ENCODE peak calls at places on chromosomes 4 and X, in seven cellular contexts. One of them, this sample, is unnamed.

GRCh38 chrX:38175140-38175539 is 45.5 kb downstream of the SRPX start:
- DNase-seq in IMR-90: peak
- DNase-seq in mesenchymal stem cell: peak
- DNase-seq in H1: peak
- DNase-seq in trophoblast cell: peak
- DNase-seq in mesendoderm: peak
- DNase-seq in H9: peak
- DNase-seq in this sample: peak

GRCh38 chrX:44317196-44317595 is 26.3 kb downstream of the EFHC2 start:
- DNase-seq in H1: no peak
- DNase-seq in trophoblast cell: no peak
- DNase-seq in H9: no peak
- DNase-seq in mesenchymal stem cell: no peak
- DNase-seq in mesendoderm: no peak
- DNase-seq in IMR-90: no peak
- DNase-seq in this sample: no peak

GRCh38 chrX:109475174-109475891 is 6.6 kb downstream of the GUCY2F start:
- DNase-seq in mesenchymal stem cell: peak
- DNase-seq in H9: peak
- DNase-seq in IMR-90: peak
- DNase-seq in H1: peak
- DNase-seq in mesendoderm: peak
- DNase-seq in trophoblast cell: peak
- DNase-seq in this sample: peak

GRCh38 chrX:150366951-150367545 is 3.9 kb downstream of the MAMLD1 start:
- DNase-seq in mesenchymal stem cell: peak
- DNase-seq in IMR-90: peak
- DNase-seq in H1: no peak
- DNase-seq in H9: peak
- DNase-seq in trophoblast cell: no peak
- DNase-seq in mesendoderm: no peak
- DNase-seq in this sample: no peak

GRCh38 chr4:18689308-18689915 is 667.9 kb upstream of the LCORL start:
- DNase-seq in trophoblast cell: peak
- DNase-seq in mesendoderm: peak
- DNase-seq in mesenchymal stem cell: peak
- DNase-seq in H9: peak
- DNase-seq in H1: peak
- DNase-seq in IMR-90: peak
- DNase-seq in this sample: peak

GRCh38 chrX:46710927-46711623 is 47.8 kb downstream of the SLC9A7 start:
- DNase-seq in mesenchymal stem cell: no peak
- DNase-seq in IMR-90: no peak
- DNase-seq in H9: no peak
- DNase-seq in trophoblast cell: no peak
- DNase-seq in H1: no peak
- DNase-seq in mesendoderm: no peak
- DNase-seq in this sample: no peak

GRCh38 chr4:91448668-91449330 is 855.0 kb upstream of the GRID2 start:
- DNase-seq in H1: no peak
- DNase-seq in mesendoderm: peak
- DNase-seq in mesenchymal stem cell: peak
- DNase-seq in H9: no peak
- DNase-seq in trophoblast cell: no peak
- DNase-seq in IMR-90: no peak
- DNase-seq in this sample: no peak

GRCh38 chr4:41281038-41281634 is 24.4 kb downstream of the UCHL1 start:
- DNase-seq in mesendoderm: peak
- DNase-seq in IMR-90: peak
- DNase-seq in trophoblast cell: peak
- DNase-seq in H9: peak
- DNase-seq in mesenchymal stem cell: peak
- DNase-seq in H1: no peak
- DNase-seq in this sample: peak

GRCh38 chr4:168724960-168725359 is 228.1 kb downstream of the PALLD start:
- DNase-seq in trophoblast cell: no peak
- DNase-seq in H9: no peak
- DNase-seq in mesendoderm: peak
- DNase-seq in mesenchymal stem cell: no peak
- DNase-seq in IMR-90: peak
- DNase-seq in H1: no peak
- DNase-seq in this sample: no peak

GRCh38 chrX:31227250-31227649 is 155.4 kb upstream of the FTHL17 start:
- DNase-seq in mesenchymal stem cell: no peak
- DNase-seq in trophoblast cell: peak
- DNase-seq in IMR-90: peak
- DNase-seq in mesendoderm: no peak
- DNase-seq in H9: no peak
- DNase-seq in H1: no peak
- DNase-seq in this sample: no peak

GRCh38 chr4:114316789-114317188 is 281.8 kb upstream of the UGT8 start:
- DNase-seq in H9: no peak
- DNase-seq in IMR-90: no peak
- DNase-seq in mesendoderm: no peak
- DNase-seq in mesenchymal stem cell: no peak
- DNase-seq in H1: no peak
- DNase-seq in trophoblast cell: no peak
- DNase-seq in this sample: no peak

GRCh38 chrX:13467243-13467642 is 102.2 kb upstream of the EGFL6 start:
- DNase-seq in IMR-90: no peak
- DNase-seq in mesenchymal stem cell: no peak
- DNase-seq in mesendoderm: no peak
- DNase-seq in H9: no peak
- DNase-seq in trophoblast cell: no peak
- DNase-seq in H1: no peak
- DNase-seq in this sample: no peak

GRCh38 chrX:92232182-92232581 is 453.0 kb downstream of the PCDH11X start:
- DNase-seq in IMR-90: peak
- DNase-seq in H9: no peak
- DNase-seq in trophoblast cell: no peak
- DNase-seq in mesenchymal stem cell: no peak
- DNase-seq in mesendoderm: peak
- DNase-seq in H1: no peak
- DNase-seq in this sample: no peak

GRCh38 chr4:109979932-109980717 is 67.4 kb downstream of the EGF start:
- DNase-seq in H9: no peak
- DNase-seq in mesenchymal stem cell: peak
- DNase-seq in IMR-90: peak
- DNase-seq in mesendoderm: peak
- DNase-seq in trophoblast cell: peak
- DNase-seq in H1: no peak
- DNase-seq in this sample: no peak

GRCh38 chr4:133594246-133595207 is 445.4 kb downstream of the PCDH10 start:
- DNase-seq in IMR-90: peak
- DNase-seq in H9: no peak
- DNase-seq in trophoblast cell: no peak
- DNase-seq in mesendoderm: peak
- DNase-seq in H1: no peak
- DNase-seq in mesenchymal stem cell: peak
- DNase-seq in this sample: no peak

GRCh38 chr4:48858130-48858529 is 27.2 kb downstream of the OCIAD1 start:
- DNase-seq in mesenchymal stem cell: peak
- DNase-seq in mesendoderm: no peak
- DNase-seq in H1: no peak
- DNase-seq in IMR-90: no peak
- DNase-seq in trophoblast cell: no peak
- DNase-seq in H9: no peak
- DNase-seq in this sample: no peak

GRCh38 chr4:48851651-48852050 is 20.8 kb downstream of the OCIAD1 start:
- DNase-seq in mesenchymal stem cell: no peak
- DNase-seq in trophoblast cell: no peak
- DNase-seq in H1: no peak
- DNase-seq in IMR-90: no peak
- DNase-seq in H9: no peak
- DNase-seq in mesendoderm: no peak
- DNase-seq in this sample: no peak

GRCh38 chr4:48854395-48854683 is 23.5 kb downstream of the OCIAD1 start:
- DNase-seq in mesendoderm: no peak
- DNase-seq in H1: no peak
- DNase-seq in IMR-90: no peak
- DNase-seq in trophoblast cell: no peak
- DNase-seq in mesenchymal stem cell: no peak
- DNase-seq in H9: no peak
- DNase-seq in this sample: no peak

GRCh38 chr4:48854982-48855381 is 24.1 kb downstream of the OCIAD1 start:
- DNase-seq in trophoblast cell: no peak
- DNase-seq in H9: no peak
- DNase-seq in mesenchymal stem cell: no peak
- DNase-seq in H1: no peak
- DNase-seq in IMR-90: no peak
- DNase-seq in mesendoderm: no peak
- DNase-seq in this sample: no peak

DNA sequence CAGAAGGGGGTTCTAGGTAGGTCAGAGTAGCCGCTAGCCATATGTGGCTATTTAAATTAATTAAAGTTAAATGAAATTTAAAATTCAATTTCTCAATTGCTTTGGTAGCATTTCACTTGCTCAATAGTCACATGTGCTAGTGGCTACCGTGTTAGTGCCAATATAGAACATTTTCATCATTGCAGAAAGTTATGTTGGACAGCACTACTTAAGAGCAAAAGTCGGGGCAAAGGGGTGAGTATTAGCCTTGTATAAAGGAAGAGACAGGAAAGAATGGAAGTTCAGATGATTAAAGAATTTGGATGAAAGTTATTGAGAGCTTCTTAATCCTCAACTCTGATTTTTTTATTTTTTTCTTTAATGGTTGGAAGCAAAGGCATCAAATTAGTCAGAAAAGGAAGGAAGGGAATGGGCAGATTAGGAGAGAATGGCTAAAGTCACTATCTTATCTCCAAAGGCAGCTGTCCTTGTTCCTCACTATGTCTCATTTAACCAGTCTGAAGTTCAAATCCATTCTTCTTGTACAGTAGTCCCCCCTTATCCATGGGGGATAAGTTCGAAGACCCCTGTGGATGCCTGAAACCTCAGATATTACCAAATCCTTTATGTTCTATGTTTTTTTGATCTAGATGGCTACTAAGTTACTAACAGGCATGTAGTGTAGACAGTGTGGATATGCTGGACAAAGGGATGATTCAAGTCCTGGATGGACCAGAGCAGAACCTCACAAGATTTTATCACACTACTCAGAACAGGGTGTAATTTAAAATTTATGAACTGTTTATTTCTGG is 22.9 kb downstream of the OCIAD1 start:
- DNase-seq in H9: no peak
- DNase-seq in IMR-90: no peak
- DNase-seq in mesenchymal stem cell: no peak
- DNase-seq in trophoblast cell: no peak
- DNase-seq in mesendoderm: no peak
- DNase-seq in H1: no peak
- DNase-seq in this sample: no peak
- H2BK5ac ChIP-seq in H9: no peak
- H2BK5ac ChIP-seq in IMR-90: no peak
- H2BK5ac ChIP-seq in mesenchymal stem cell: no peak
- H2BK5ac ChIP-seq in trophoblast cell: no peak
- H2BK5ac ChIP-seq in mesendoderm: no peak
- H2BK5ac ChIP-seq in H1: no peak
- H2BK5ac ChIP-seq in this sample: no peak

GRCh38 chr4:182855312-182855711 is 61.9 kb downstream of the DCTD start:
- DNase-seq in mesendoderm: no peak
- DNase-seq in IMR-90: no peak
- DNase-seq in mesenchymal stem cell: no peak
- DNase-seq in H1: no peak
- DNase-seq in trophoblast cell: no peak
- DNase-seq in H9: no peak
- DNase-seq in this sample: no peak

GRCh38 chr4:182859730-182860129 is 57.5 kb downstream of the DCTD start:
- DNase-seq in H9: no peak
- DNase-seq in mesenchymal stem cell: no peak
- DNase-seq in trophoblast cell: no peak
- DNase-seq in IMR-90: no peak
- DNase-seq in mesendoderm: no peak
- DNase-seq in H1: no peak
- DNase-seq in this sample: no peak

GRCh38 chr4:182854466-182854865 is 62.7 kb downstream of the DCTD start:
- DNase-seq in IMR-90: no peak
- DNase-seq in mesendoderm: no peak
- DNase-seq in H1: no peak
- DNase-seq in trophoblast cell: no peak
- DNase-seq in H9: no peak
- DNase-seq in mesenchymal stem cell: no peak
- DNase-seq in this sample: no peak

GRCh38 chr4:182855877-182856276 is 61.3 kb downstream of the DCTD start:
- DNase-seq in mesendoderm: no peak
- DNase-seq in mesenchymal stem cell: no peak
- DNase-seq in IMR-90: no peak
- DNase-seq in H1: no peak
- DNase-seq in H9: no peak
- DNase-seq in trophoblast cell: no peak
- DNase-seq in this sample: no peak

GRCh38 chr4:182856862-182857261 is 60.3 kb downstream of the DCTD start:
- DNase-seq in IMR-90: no peak
- DNase-seq in H9: no peak
- DNase-seq in H1: no peak
- DNase-seq in trophoblast cell: no peak
- DNase-seq in mesenchymal stem cell: no peak
- DNase-seq in mesendoderm: no peak
- DNase-seq in this sample: no peak
- H2BK5ac ChIP-seq in IMR-90: no peak
- H2BK5ac ChIP-seq in H9: no peak
- H2BK5ac ChIP-seq in H1: no peak
- H2BK5ac ChIP-seq in trophoblast cell: no peak
- H2BK5ac ChIP-seq in mesenchymal stem cell: no peak
- H2BK5ac ChIP-seq in mesendoderm: no peak
- H2BK5ac ChIP-seq in this sample: no peak

GRCh38 chrX:154988719-154989118 is 33.8 kb downstream of the F8 start:
- DNase-seq in H1: no peak
- DNase-seq in H9: no peak
- DNase-seq in mesendoderm: no peak
- DNase-seq in IMR-90: no peak
- DNase-seq in trophoblast cell: no peak
- DNase-seq in mesenchymal stem cell: no peak
- DNase-seq in this sample: no peak
- H2BK5ac ChIP-seq in H1: no peak
- H2BK5ac ChIP-seq in H9: no peak
- H2BK5ac ChIP-seq in mesendoderm: no peak
- H2BK5ac ChIP-seq in IMR-90: no peak
- H2BK5ac ChIP-seq in trophoblast cell: no peak
- H2BK5ac ChIP-seq in mesenchymal stem cell: no peak
- H2BK5ac ChIP-seq in this sample: no peak

GRCh38 chr4:127247293-127247952 is 385.3 kb upstream of the INTU start:
- DNase-seq in mesenchymal stem cell: no peak
- DNase-seq in IMR-90: no peak
- DNase-seq in mesendoderm: no peak
- DNase-seq in trophoblast cell: no peak
- DNase-seq in H9: no peak
- DNase-seq in H1: no peak
- DNase-seq in this sample: no peak

GRCh38 chr4:127249066-127249766 is 383.5 kb upstream of the INTU start:
- DNase-seq in H9: no peak
- DNase-seq in trophoblast cell: no peak
- DNase-seq in mesenchymal stem cell: peak
- DNase-seq in IMR-90: peak
- DNase-seq in mesendoderm: no peak
- DNase-seq in H1: no peak
- DNase-seq in this sample: no peak

GRCh38 chr4:127249767-127250108 is 383.0 kb upstream of the INTU start:
- DNase-seq in H9: no peak
- DNase-seq in H1: no peak
- DNase-seq in mesendoderm: no peak
- DNase-seq in mesenchymal stem cell: no peak
- DNase-seq in trophoblast cell: no peak
- DNase-seq in IMR-90: no peak
- DNase-seq in this sample: no peak

GRCh38 chr4:127251423-127251822 is 381.3 kb upstream of the INTU start:
- DNase-seq in H1: no peak
- DNase-seq in mesendoderm: no peak
- DNase-seq in mesenchymal stem cell: peak
- DNase-seq in trophoblast cell: no peak
- DNase-seq in IMR-90: peak
- DNase-seq in H9: no peak
- DNase-seq in this sample: no peak

GRCh38 chr4:127250577-127250976 is 382.2 kb upstream of the INTU start:
- DNase-seq in trophoblast cell: no peak
- DNase-seq in H9: no peak
- DNase-seq in IMR-90: no peak
- DNase-seq in mesendoderm: no peak
- DNase-seq in mesenchymal stem cell: no peak
- DNase-seq in H1: no peak
- DNase-seq in this sample: no peak
- H2BK5ac ChIP-seq in trophoblast cell: no peak
- H2BK5ac ChIP-seq in H9: no peak
- H2BK5ac ChIP-seq in IMR-90: no peak
- H2BK5ac ChIP-seq in mesendoderm: no peak
- H2BK5ac ChIP-seq in mesenchymal stem cell: no peak
- H2BK5ac ChIP-seq in H1: no peak
- H2BK5ac ChIP-seq in this sample: no peak